ENCODE peak calls at places on chromosome 19, in eight cellular contexts. H, G, N, O, D, U, X and W are unnamed samples. For H3K27me3 and H3K9me3, the result is how much of the 10 kb centered on the place peaks cover.

GRCh38 chr19:35549174-35549788 is 3.9 kb downstream of the TMEM147 start:
- DNase-seq in H (peak), G (no peak), N (peak), O (peak), D (peak), U (peak), X (peak), W (peak)

GRCh38 chr19:48283908-48284307 is 14.0 kb downstream of the ZNF114 start:
- DNase-seq in H (no peak), G (no peak), N (no peak), O (no peak), D (no peak), U (no peak), X (no peak), W (no peak)

GRCh38 chr19:47447470-47448359 is 24.0 kb downstream of the SLC8A2 start:
- DNase-seq in H (no peak), G (no peak), N (no peak), O (peak), D (peak), U (peak), X (no peak), W (no peak)

GRCh38 chr19:44745386-44745831 is 3.1 kb upstream of the BCL3 start:
- DNase-seq in H (peak), G (peak), N (peak), O (peak), D (peak), U (no peak), X (peak), W (peak)

GRCh38 chr19:13011653-13012389 is 16.5 kb downstream of the NFIX start:
- DNase-seq in H (no peak), G (no peak), N (no peak), O (no peak), D (peak), U (no peak), X (no peak), W (no peak)

GRCh38 chr19:29211562-29212416 is 1.2 kb downstream of the UQCRFS1 start:
- DNase-seq in H (no peak), G (no peak), N (no peak), O (no peak), D (no peak), U (peak), X (no peak), W (no peak)

GRCh38 chr19:52527954-52528326 is 472 bp downstream of the ZNF808 start:
- DNase-seq in H (peak), G (no peak), N (peak), O (peak), D (peak), U (no peak), X (peak), W (no peak)

GRCh38 chr19:50875795-50876422 is 2.7 kb downstream of the KLK2 start:
- DNase-seq in H (no peak), G (no peak), N (no peak), O (no peak), D (no peak), U (no peak), X (no peak), W (no peak)

GRCh38 chr19:35939307-35940077 is 3.3 kb downstream of the LRFN3 start:
- DNase-seq in H (no peak), G (no peak), N (no peak), O (no peak), D (no peak), U (no peak), X (no peak), W (no peak)

GRCh38 chr19:55287361-55288079 is 3.7 kb downstream of the BRSK1 start:
- DNase-seq in H (no peak), G (no peak), N (no peak), O (no peak), D (no peak), U (no peak), X (no peak), W (no peak)

GRCh38 chr19:43555185-43555770 is 20.0 kb downstream of the XRCC1 start:
- DNase-seq in H (peak), G (peak), N (peak), O (peak), D (peak), U (peak), X (peak), W (peak)

GRCh38 chr19:16661480-16662034 is 618 bp downstream of the TMEM38A start:
- DNase-seq in H (peak), G (no peak), N (peak), O (peak), D (peak), U (no peak), X (peak), W (no peak)

GRCh38 chr19:14479985-14480694 is 5.0 kb upstream of the PTGER1 start:
- DNase-seq in H (no peak), G (no peak), N (no peak), O (no peak), D (no peak), U (no peak), X (no peak), W (no peak)

GRCh38 chr19:50873056-50873455 is at the start of gene KLK2:
- DNase-seq in H (no peak), G (no peak), N (no peak), O (no peak), D (no peak), U (no peak), X (peak), W (peak)

GRCh38 chr19:52343548-52343947 is 7.5 kb downstream of the ZNF610 start:
- DNase-seq in H (peak), G (peak), N (no peak), O (peak), D (peak), U (peak), X (peak), W (no peak)

GRCh38 chr19:23318143-23318542 is 67.9 kb upstream of the ZNF724 start:
- DNase-seq in H (no peak), G (no peak), N (no peak), O (no peak), D (no peak), U (no peak), X (no peak), W (no peak)

GRCh38 chr19:55590621-55591020 is 8.7 kb downstream of the FIZ1 start:
- DNase-seq in H (no peak), G (no peak), N (no peak), O (no peak), D (no peak), U (no peak), X (no peak), W (no peak)

GRCh38 chr19:39705578-39706188 is 1.4 kb downstream of the LGALS14 start:
- DNase-seq in H (no peak), G (no peak), N (no peak), O (no peak), D (no peak), U (no peak), X (no peak), W (no peak)

GRCh38 chr19:44774614-44775013 is 3.1 kb upstream of the CBLC start:
- DNase-seq in H (no peak), G (no peak), N (peak), O (no peak), D (no peak), U (no peak), X (no peak), W (no peak)

GRCh38 chr19:52007436-52007804 is 591 bp downstream of the ZNF615 start:
- DNase-seq in H (no peak), G (no peak), N (no peak), O (no peak), D (no peak), U (no peak), X (no peak), W (no peak)

GRCh38 chr19:412356-413355 is 3.7 kb upstream of the C2CD4C start:
- DNase-seq in H (no peak), G (no peak), N (peak), O (no peak), D (no peak), U (no peak), X (peak), W (no peak)

GRCh38 chr19:16899566-16900075 is 10.8 kb downstream of the F2RL3 start:
- DNase-seq in H (no peak), G (no peak), N (no peak), O (no peak), D (no peak), U (peak), X (no peak), W (no peak)

GRCh38 chr19:15399234-15399515 is 19.6 kb upstream of the AKAP8 start:
- DNase-seq in H (no peak), G (no peak), N (no peak), O (no peak), D (no peak), U (no peak), X (no peak), W (no peak)

GRCh38 chr19:40589723-40590429 is 11.3 kb upstream of the LTBP4 start:
- DNase-seq in H (no peak), G (no peak), N (no peak), O (no peak), D (no peak), U (no peak), X (no peak), W (no peak)

GRCh38 chr19:383040-383439 is 25.9 kb downstream of the C2CD4C start:
- DNase-seq in H (no peak), G (peak), N (no peak), O (no peak), D (no peak), U (no peak), X (no peak), W (no peak)

GRCh38 chr19:32570081-32570785 is 10.8 kb upstream of the PDCD5 start:
- DNase-seq in H (peak), G (peak), N (peak), O (peak), D (peak), U (peak), X (peak), W (peak)

GRCh38 chr19:10533656-10534386 is 9.9 kb upstream of the ATG4D start:
- DNase-seq in H (no peak), G (no peak), N (no peak), O (no peak), D (no peak), U (no peak), X (no peak), W (no peak)

GRCh38 chr19:23823952-23824389 is 65.3 kb upstream of the ZNF681 start:
- DNase-seq in H (no peak), G (no peak), N (no peak), O (no peak), D (no peak), U (peak), X (no peak), W (no peak)

GRCh38 chr19:16366433-16367268 is 42.0 kb downstream of the KLF2 start:
- DNase-seq in H (no peak), G (no peak), N (no peak), O (no peak), D (peak), U (no peak), X (no peak), W (no peak)

GRCh38 chr19:53600217-53600616 is 31.6 kb upstream of the DPRX start:
- DNase-seq in H (no peak), G (no peak), N (no peak), O (no peak), D (no peak), U (no peak), X (no peak), W (no peak)

GRCh38 chr19:16301999-16302694 is 22.5 kb upstream of the KLF2 start:
- DNase-seq in H (no peak), G (no peak), N (no peak), O (no peak), D (no peak), U (no peak), X (no peak), W (no peak)

GRCh38 chr19:491146-491741 is 5.0 kb upstream of the MADCAM1 start:
- DNase-seq in H (no peak), G (no peak), N (no peak), O (no peak), D (no peak), U (peak), X (no peak), W (no peak)

GRCh38 chr19:5498817-5499535 is 43.8 kb downstream of the ZNRF4 start:
- DNase-seq in H (no peak), G (no peak), N (no peak), O (no peak), D (no peak), U (no peak), X (no peak), W (no peak)

GRCh38 chr19:35143231-35143715 is at the start of gene FXYD7:
- DNase-seq in H (no peak), G (no peak), N (no peak), O (peak), D (peak), U (no peak), X (no peak), W (no peak)

GRCh38 chr19:35399948-35400772 is 29.3 kb downstream of the GPR42 start:
- DNase-seq in H (no peak), G (no peak), N (no peak), O (no peak), D (no peak), U (no peak), X (no peak), W (no peak)

GRCh38 chr19:11024259-11024658 is 63.4 kb downstream of the SMARCA4 start:
- DNase-seq in H (no peak), G (no peak), N (peak), O (no peak), D (no peak), U (no peak), X (no peak), W (no peak)

GRCh38 chr19:13884726-13885591 is 8.0 kb downstream of the NANOS3 start:
- DNase-seq in H (no peak), G (no peak), N (peak), O (no peak), D (no peak), U (no peak), X (peak), W (peak)

GRCh38 chr19:30339624-30340525 is 32.3 kb upstream of the ZNF536 start:
- DNase-seq in H (no peak), G (peak), N (peak), O (no peak), D (no peak), U (no peak), X (no peak), W (no peak)

GRCh38 chr19:2441096-2441752 is 13.8 kb upstream of the TIMM13 start:
- DNase-seq in H (no peak), G (no peak), N (no peak), O (no peak), D (no peak), U (no peak), X (no peak), W (no peak)
- TF ChIP-seq POLR2A in H (no peak), G (no peak), N (no peak), O (no peak), D (no peak), U (no peak), X (no peak), W (no peak)

GRCh38 chr19:6588508-6589345 is 2.2 kb downstream of the CD70 start:
- DNase-seq in H (no peak), G (no peak), N (no peak), O (no peak), D (no peak), U (no peak), X (no peak), W (no peak)

GRCh38 chr19:6587093-6587820 is 3.7 kb downstream of the CD70 start:
- DNase-seq in H (no peak), G (no peak), N (no peak), O (no peak), D (no peak), U (no peak), X (no peak), W (no peak)

GRCh38 chr19:6586056-6586455 is 4.9 kb downstream of the CD70 start:
- DNase-seq in H (no peak), G (no peak), N (no peak), O (no peak), D (no peak), U (no peak), X (no peak), W (no peak)

GRCh38 chr19:6587998-6588507 is 2.9 kb downstream of the CD70 start:
- DNase-seq in H (no peak), G (no peak), N (no peak), O (no peak), D (no peak), U (no peak), X (no peak), W (no peak)

GRCh38 chr19:6586726-6587092 is 4.2 kb downstream of the CD70 start:
- DNase-seq in H (no peak), G (no peak), N (no peak), O (no peak), D (no peak), U (no peak), X (no peak), W (no peak)
- H3K27me3 ChIP-seq in H (half or more), G (half or more), N (under half), O (under half), D (under half), U (under half), X (under half), W (under half)

GRCh38 chr19:37413243-37414084 is 42.6 kb downstream of the ZNF527 start:
- DNase-seq in H (no peak), G (no peak), N (no peak), O (no peak), D (no peak), U (no peak), X (no peak), W (no peak)
- H3K9me3 ChIP-seq in H (under half), G (half or more), N (half or more), O (under half), D (under half), U (half or more), X (under half), W (under half)

GRCh38 chr19:18700501-18701249 is 17.2 kb downstream of the CRTC1 start:
- DNase-seq in H (peak), G (peak), N (peak), O (peak), D (peak), U (no peak), X (peak), W (peak)
- TF ChIP-seq POLR2A in H (no peak), G (no peak), N (no peak), O (peak), D (no peak), U (no peak), X (peak), W (no peak)

GRCh38 chr19:46404884-46405658 is 8.3 kb downstream of the CCDC8 start:
- DNase-seq in H (no peak), G (no peak), N (no peak), O (no peak), D (peak), U (peak), X (no peak), W (no peak)
- H3K27me3 ChIP-seq in H (under half), G (under half), N (under half), O (under half), D (under half), U (under half), X (under half), W (under half)